ENCODE peak calls at places on chromosomes 2 and 18, in five cellular contexts. M is COR-L47; B is GF-D8; D is stimulated activated CD8-positive, alpha-beta memory T cell treated with anti-CD3 and anti-CD28 coated beads, Interleukin-15, amount 100 ng/mL, for 4 hours; C is colonic mucosa. U is an unnamed sample.

GRCh38 chr2:46163804-46164569 is 133.2 kb upstream of the EPAS1 start:
- DNase-seq in M (no peak), B (no peak), D (no peak), C (peak; percentile 54), U (no peak)

GRCh38 chr2:74984947-74985637 is 26.6 kb downstream of the POLE4 start:
- DNase-seq in C (no peak), D (no peak), M (no peak), B (no peak), U (no peak)

GRCh38 chr2:227082286-227082685 is 81.7 kb downstream of the COL4A4 start:
- DNase-seq in D (no peak), B (no peak), M (no peak), C (no peak), U (no peak)

GRCh38 chr2:130894326-130894942 is 57.7 kb downstream of the ARHGEF4 start:
- DNase-seq in C (peak; percentile 27), D (no peak), M (no peak), B (no peak), U (no peak)

GRCh38 chr2:231032575-231033140 is 4.7 kb upstream of the C2orf72 start:
- DNase-seq in M (no peak), B (no peak), C (no peak), D (no peak), U (no peak)

GRCh38 chr18:10455726-10456453 is 1.5 kb downstream of the APCDD1 start:
- DNase-seq in C (no peak), D (no peak), M (peak; percentile 17), B (no peak), U (no peak)

GRCh38 chr2:230658877-230659652 is 53.6 kb upstream of the CAB39 start:
- DNase-seq in C (no peak), D (peak; percentile 48), B (peak; percentile 99), M (no peak), U (no peak)

GRCh38 chr2:101124684-101125366 is 26.4 kb downstream of the TBC1D8 start:
- DNase-seq in B (no peak), C (peak; percentile 52), D (no peak), M (no peak), U (no peak)

GRCh38 chr18:21682276-21683051 is 22.1 kb downstream of the ABHD3 start:
- DNase-seq in D (no peak), C (no peak), M (no peak), B (peak; percentile 79), U (no peak)

GRCh38 chr2:219175928-219176817 is 552 bp downstream of the CNPPD1 start:
- DNase-seq in D (no peak), M (peak; percentile 71), C (peak; percentile 63), B (peak; percentile 15), U (peak; percentile 73)

GRCh38 chr18:77984833-77985232 is 735.2 kb downstream of the GALR1 start:
- DNase-seq in C (no peak), D (no peak), M (no peak), B (no peak), U (no peak)

GRCh38 chr2:120275617-120276400 is 23.2 kb downstream of the RALB start:
- DNase-seq in B (no peak), C (no peak), M (peak; percentile 46), D (no peak), U (no peak)

GRCh38 chr2:241223211-241224067 is 35.0 kb downstream of the ANO7 start:
- DNase-seq in M (no peak), B (no peak), C (no peak), D (no peak), U (no peak)

GRCh38 chr18:74745658-74746403 is 148.2 kb downstream of the ZNF407 start:
- DNase-seq in B (no peak), C (no peak), D (no peak), M (no peak), U (no peak)

GRCh38 chr2:232022733-232023132 is 61.2 kb downstream of the DIS3L2 start:
- DNase-seq in B (no peak), D (no peak), C (no peak), M (no peak), U (no peak)

GRCh38 chr2:119517433-119517832 is 6.8 kb downstream of the SCTR start:
- DNase-seq in D (no peak), B (no peak), M (peak; percentile 51), C (peak; percentile 75), U (no peak)

GRCh38 chr2:133977385-133977784 is 276.5 kb upstream of the MGAT5 start:
- DNase-seq in D (no peak), C (no peak), B (peak; percentile 52), M (peak; percentile 83), U (no peak)

GRCh38 chr2:151007365-151007764 is 254.3 kb downstream of the RBM43 start:
- DNase-seq in C (no peak), M (no peak), D (no peak), B (no peak), U (no peak)

GRCh38 chr2:86037141-86037794 is 68.4 kb downstream of the POLR1A start:
- DNase-seq in B (peak; percentile 29), D (no peak), M (no peak), C (peak; percentile 52), U (peak; percentile 29)

GRCh38 chr2:158973511-158973956 is 5.1 kb downstream of the TANC1 start:
- DNase-seq in D (no peak), C (no peak), M (peak; percentile 72), B (no peak), U (no peak)

GRCh38 chr2:192500550-192501200 is 305.9 kb upstream of the TMEFF2 start:
- DNase-seq in B (no peak), D (no peak), M (no peak), C (no peak), U (no peak)

GRCh38 chr2:119338826-119339561 is 27.6 kb downstream of the C2orf76 start:
- DNase-seq in D (peak; percentile 33), C (peak; percentile 36), M (no peak), B (peak; percentile 74), U (no peak)

GRCh38 chr2:54373855-54374254 is 82.3 kb upstream of the SPTBN1 start:
- DNase-seq in C (no peak), M (no peak), B (no peak), D (no peak), U (no peak)

GRCh38 chr2:71602581-71602980 is 149.2 kb downstream of the DYSF start:
- DNase-seq in B (no peak), D (no peak), M (no peak), C (no peak), U (no peak)

GRCh38 chr2:166373951-166374350 is 1.8 kb downstream of the SCN9A start:
- DNase-seq in C (no peak), D (no peak), B (no peak), M (peak; percentile 90), U (no peak)

GRCh38 chr2:60992985-60993392 is 24.5 kb upstream of the PEX13 start:
- DNase-seq in D (no peak), M (no peak), B (peak; percentile 57), C (no peak), U (no peak)

GRCh38 chr18:59085126-59085794 is 54.4 kb upstream of the SEC11C start:
- DNase-seq in C (no peak), M (no peak), B (no peak), D (no peak), U (no peak)

GRCh38 chr2:231393149-231394131 is 2.1 kb upstream of the B3GNT7 start:
- DNase-seq in M (no peak), D (peak; percentile 27), C (no peak), B (no peak), U (no peak)

GRCh38 chr2:152421521-152422367 is 86.8 kb downstream of the FMNL2 start:
- DNase-seq in B (peak; percentile 58), M (no peak), C (peak; percentile 72), D (no peak), U (no peak)

GRCh38 chr2:46098606-46099005 is 198.6 kb upstream of the EPAS1 start:
- DNase-seq in D (no peak), B (no peak), M (no peak), C (no peak), U (no peak)

GRCh38 chr2:180048256-180048655 is 41.2 kb upstream of the CWC22 start:
- DNase-seq in C (no peak), M (no peak), B (no peak), D (no peak), U (no peak)

GRCh38 chr18:13159579-13159978 is 59.0 kb upstream of the LDLRAD4 start:
- DNase-seq in M (peak; percentile 73), C (no peak), B (peak; percentile 29), D (no peak), U (no peak)